ENCODE peak calls at places on chromosomes 4 and X, in eight cellular contexts. E, H, F, V, B, O, N and D are unnamed samples.

GRCh38 chrX:332496-332860 is 13.9 kb upstream of the GTPBP6 start:
- DNase-seq in E (no peak), H (no peak), F (no peak), V (no peak), B (no peak), O (no peak), N (no peak), D (no peak)

GRCh38 chrX:154059231-154059630 is 38.3 kb downstream of the MECP2 start:
- DNase-seq in E (no peak), H (no peak), F (no peak), V (no peak), B (no peak), O (no peak), N (no peak), D (no peak)

GRCh38 chr4:101790521-101791188 is at the start of gene BANK1:
- DNase-seq in E (peak), H (no peak), F (peak), V (peak), B (no peak), O (peak), N (no peak), D (peak)

GRCh38 chrX:143768976-143769375 is 48.4 kb upstream of the SPANXN2 start:
- DNase-seq in E (no peak), H (no peak), F (no peak), V (no peak), B (no peak), O (no peak), N (no peak), D (no peak)

GRCh38 chr4:100540156-100540555 is 22.3 kb upstream of the EMCN start:
- DNase-seq in E (no peak), H (no peak), F (no peak), V (no peak), B (no peak), O (no peak), N (no peak), D (no peak)

GRCh38 chr4:80306255-80306654 is 29.3 kb upstream of the CFAP299 start:
- DNase-seq in E (no peak), H (no peak), F (no peak), V (no peak), B (no peak), O (no peak), N (no peak), D (no peak)

GRCh38 chr4:8078109-8078494 is 80.5 kb downstream of the ABLIM2 start:
- DNase-seq in E (no peak), H (no peak), F (no peak), V (no peak), B (no peak), O (no peak), N (no peak), D (no peak)

GRCh38 chrX:2874222-2875135 is 45.7 kb downstream of the GYG2 start:
- DNase-seq in E (no peak), H (no peak), F (no peak), V (no peak), B (no peak), O (no peak), N (no peak), D (no peak)

GRCh38 chr4:110587666-110588285 is 35.1 kb downstream of the PITX2 start:
- DNase-seq in E (no peak), H (no peak), F (no peak), V (no peak), B (no peak), O (no peak), N (no peak), D (no peak)

GRCh38 chr4:131974730-131975129 is 1174.4 kb upstream of the PCDH10 start:
- DNase-seq in E (no peak), H (no peak), F (no peak), V (no peak), B (no peak), O (no peak), N (no peak), D (no peak)

GRCh38 chrX:14899607-14900006 is 26.4 kb downstream of the MOSPD2 start:
- DNase-seq in E (no peak), H (no peak), F (no peak), V (no peak), B (no peak), O (no peak), N (no peak), D (no peak)

GRCh38 chr4:182144621-182145359 is 98.4 kb upstream of the TENM3 start:
- DNase-seq in E (no peak), H (no peak), F (no peak), V (peak), B (no peak), O (no peak), N (no peak), D (peak)

GRCh38 chr4:3801931-3802550 is 35.9 kb downstream of the ADRA2C start:
- DNase-seq in E (no peak), H (no peak), F (no peak), V (no peak), B (no peak), O (no peak), N (no peak), D (no peak)

GRCh38 chrX:19272452-19272851 is 71.3 kb upstream of the PDHA1 start:
- DNase-seq in E (no peak), H (no peak), F (no peak), V (no peak), B (no peak), O (no peak), N (no peak), D (no peak)

GRCh38 chr4:142940614-142941013 is 94.5 kb upstream of the INPP4B start:
- DNase-seq in E (no peak), H (no peak), F (no peak), V (no peak), B (no peak), O (no peak), N (no peak), D (peak)

GRCh38 chrX:40100141-40100536 is 2.4 kb upstream of the BCOR start:
- DNase-seq in E (no peak), H (no peak), F (no peak), V (no peak), B (no peak), O (no peak), N (no peak), D (peak)

GRCh38 chrX:40102393-40103381 is 4.9 kb upstream of the BCOR start:
- DNase-seq in E (no peak), H (no peak), F (no peak), V (no peak), B (no peak), O (no peak), N (no peak), D (peak)

GRCh38 chrX:40099046-40099968 is 1.5 kb upstream of the BCOR start:
- DNase-seq in E (peak), H (peak), F (no peak), V (peak), B (no peak), O (peak), N (no peak), D (peak)

GRCh38 chrX:40101430-40101802 is 3.7 kb upstream of the BCOR start:
- DNase-seq in E (no peak), H (no peak), F (no peak), V (no peak), B (no peak), O (no peak), N (no peak), D (no peak)

DNA sequence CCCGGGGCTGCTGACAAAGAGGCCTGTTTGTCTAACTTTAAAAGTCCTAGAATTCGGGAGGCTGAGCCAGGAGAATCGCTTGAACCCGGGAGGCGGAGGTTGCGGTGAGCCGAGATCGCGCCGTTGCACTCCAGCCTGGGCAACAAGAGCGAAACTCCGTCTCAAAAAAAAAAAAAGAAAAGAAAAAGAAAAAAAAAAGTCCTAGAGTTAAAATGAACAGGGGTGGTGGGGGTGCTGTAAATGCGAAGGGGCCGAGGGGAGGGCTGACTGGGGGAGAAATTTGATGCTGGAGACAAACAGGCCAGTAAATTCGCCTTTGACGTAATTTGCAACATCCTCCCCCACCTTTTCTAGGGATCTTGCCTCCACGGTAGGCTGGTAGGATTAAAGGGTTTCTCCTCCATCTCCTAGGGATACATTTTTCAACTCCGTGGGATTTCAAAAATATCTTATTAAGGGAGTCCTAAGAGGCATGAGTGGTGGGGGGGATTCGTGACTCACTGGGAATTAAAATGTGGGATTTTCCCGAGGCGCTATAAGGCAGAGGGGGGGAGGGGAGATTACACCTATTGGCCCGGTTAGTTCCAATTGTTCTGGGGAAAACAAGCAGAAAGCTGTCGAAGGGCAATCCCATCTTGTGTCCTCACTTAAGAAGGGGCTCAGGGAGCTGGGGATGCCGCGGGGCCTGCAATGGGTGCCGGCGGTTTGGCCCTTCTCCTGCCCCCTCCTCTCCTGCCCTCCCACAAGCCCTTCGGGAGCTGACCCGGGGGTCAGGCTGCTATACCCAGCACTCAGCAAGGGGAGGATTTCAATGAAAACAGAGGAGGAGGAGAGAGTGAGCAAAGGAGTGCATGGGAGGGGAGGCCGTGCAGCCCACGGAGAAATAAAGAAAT is 3.0 kb upstream of the BCOR start:
- DNase-seq in E (no peak), H (no peak), F (no peak), V (no peak), B (no peak), O (no peak), N (no peak), D (no peak)
- H3K4me3 ChIP-seq in E (no peak), H (no peak), F (peak), V (no peak), B (no peak), O (no peak), N (no peak), D (no peak)

GRCh38 chr4:175953960-175954521 is 111.6 kb upstream of the WDR17 start:
- DNase-seq in E (no peak), H (no peak), F (no peak), V (no peak), B (no peak), O (no peak), N (no peak), D (no peak)
- TF ChIP-seq CTCF in E (no peak), H (no peak), F (no peak), V (no peak), B (no peak), O (no peak), N (no peak), D (no peak)

DNA sequence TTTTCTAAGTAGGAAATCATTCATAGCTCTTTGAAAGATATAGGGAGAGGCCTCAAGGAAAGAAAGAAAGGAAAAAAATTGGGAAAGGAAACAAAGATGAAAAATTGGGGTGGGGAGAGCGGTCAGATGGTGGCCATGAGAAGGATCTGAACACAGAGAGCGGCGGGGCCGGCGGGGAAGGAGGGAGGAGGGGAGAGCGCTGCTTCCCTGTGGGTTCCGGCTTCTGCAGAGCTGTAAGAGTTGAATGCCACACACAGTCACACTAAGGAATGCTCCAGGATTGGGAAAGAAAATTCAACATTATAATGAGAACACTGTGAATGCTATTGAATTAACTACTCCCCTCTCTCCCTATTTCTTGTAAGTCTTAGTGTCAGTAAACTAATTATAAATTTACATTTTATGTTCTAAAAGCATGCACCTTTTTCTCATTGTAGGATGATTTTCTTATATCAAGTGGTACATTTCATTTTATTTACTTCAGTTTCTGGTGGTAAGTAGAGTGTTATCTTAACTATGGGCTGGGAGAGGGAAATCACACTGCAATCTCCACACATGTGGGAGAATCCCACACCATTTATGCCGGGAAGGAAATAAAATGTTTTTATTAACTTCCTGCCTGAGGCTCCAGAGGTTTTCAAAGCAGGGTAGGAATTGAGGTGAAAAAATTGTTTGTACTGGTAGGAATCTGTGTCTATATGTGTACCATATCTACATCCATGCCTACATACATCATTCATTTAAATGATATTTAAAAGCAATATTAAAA is 894 bp downstream of the F11 start:
- DNase-seq in E (no peak), H (no peak), F (peak), V (peak), B (no peak), O (peak), N (no peak), D (no peak)
- TF ChIP-seq POLR2A in E (no peak), H (no peak), F (peak), V (no peak), B (no peak), O (peak), N (no peak), D (no peak)

GRCh38 chrX:11346283-11346682 is 53.1 kb downstream of the AMELX start:
- DNase-seq in E (no peak), H (no peak), F (no peak), V (no peak), B (no peak), O (no peak), N (no peak), D (no peak)

GRCh38 chrX:11336201-11336600 is 43.0 kb downstream of the AMELX start:
- DNase-seq in E (no peak), H (no peak), F (no peak), V (no peak), B (no peak), O (no peak), N (no peak), D (no peak)

GRCh38 chrX:11337292-11338009 is 44.2 kb downstream of the AMELX start:
- DNase-seq in E (no peak), H (no peak), F (no peak), V (no peak), B (no peak), O (no peak), N (no peak), D (no peak)

DNA sequence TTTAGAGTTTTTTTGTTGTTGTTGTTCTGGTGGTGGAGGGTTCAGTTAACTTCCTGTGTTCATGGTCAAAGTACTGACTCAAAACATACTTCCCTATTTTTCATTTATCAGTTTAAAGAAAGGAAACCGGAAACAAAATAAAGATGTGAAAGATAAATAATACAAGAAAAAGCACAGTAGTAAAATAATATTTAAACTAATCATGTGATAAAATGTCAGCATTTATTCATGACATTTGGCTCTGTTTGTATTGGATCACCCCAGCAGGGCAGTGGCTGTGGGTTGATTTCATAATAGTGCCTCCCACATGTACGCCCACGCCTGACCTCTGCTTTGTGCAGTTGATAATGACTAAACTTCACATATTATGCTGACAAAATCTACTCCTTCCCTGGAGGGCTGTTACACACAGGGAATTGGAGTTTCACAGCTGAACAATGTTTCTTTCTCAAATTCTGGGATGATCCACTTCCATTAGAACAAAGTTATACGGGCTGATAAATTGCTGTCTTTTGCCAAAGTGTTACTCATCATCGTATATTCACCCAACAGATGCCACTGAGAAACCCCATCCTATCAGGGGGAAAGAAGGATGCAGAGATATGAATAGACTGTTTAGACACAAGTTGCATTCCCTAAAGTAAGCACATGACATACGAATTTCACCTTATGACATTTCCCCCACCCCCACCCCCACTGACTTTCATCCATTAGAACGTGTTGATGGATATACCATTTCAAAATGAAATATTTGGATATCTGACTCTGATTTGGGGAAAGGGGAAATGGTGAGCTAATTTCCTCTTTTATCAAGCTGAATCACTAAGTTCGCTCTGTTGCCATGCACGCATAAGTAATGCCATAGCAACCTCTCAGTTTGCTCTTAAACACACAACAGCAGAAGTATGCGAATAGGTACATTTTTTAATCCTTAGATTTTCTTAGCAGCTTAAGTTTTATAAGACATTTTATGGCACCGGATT is 48.4 kb downstream of the AMELX start:
- DNase-seq in E (peak), H (peak), F (no peak), V (peak), B (peak), O (peak), N (peak), D (peak)
- H3K4me3 ChIP-seq in E (no peak), H (no peak), F (no peak), V (no peak), B (no peak), O (no peak), N (no peak), D (no peak)

DNA sequence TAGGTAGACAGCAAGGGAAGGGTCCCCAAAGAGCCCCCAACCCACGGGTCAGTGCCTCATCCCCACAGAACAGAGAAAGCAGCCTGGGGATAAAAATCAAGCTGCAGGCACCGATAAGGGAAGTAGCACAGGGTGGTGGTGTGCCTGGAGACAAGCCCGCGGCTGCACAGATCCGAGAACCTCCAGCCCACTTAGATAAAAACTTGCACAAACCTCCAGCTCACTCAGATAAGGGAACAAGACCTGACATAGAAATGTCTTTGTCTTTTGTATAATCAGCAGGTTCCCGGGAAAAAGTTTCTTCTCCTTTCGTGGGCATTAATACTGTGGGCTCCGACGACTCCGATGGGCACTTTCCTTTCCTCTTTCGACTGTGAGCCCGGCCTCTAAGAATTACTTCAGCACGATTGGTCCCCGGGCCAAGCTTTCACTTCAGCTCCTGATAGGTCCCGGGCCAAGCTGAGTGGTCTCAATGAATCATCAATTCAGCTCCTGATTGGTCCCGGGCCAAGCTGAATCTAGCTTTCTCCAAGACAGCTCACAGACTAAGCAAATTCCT is 32.4 kb downstream of the PRDX4 start:
- DNase-seq in E (no peak), H (peak), F (no peak), V (peak), B (peak), O (no peak), N (no peak), D (no peak)
- TF ChIP-seq CTCF in E (no peak), H (no peak), F (no peak), V (no peak), B (no peak), O (no peak), N (no peak), D (no peak)

GRCh38 chr4:159102623-159103405 is at the start of gene RAPGEF2:
- DNase-seq in E (peak), H (peak), F (peak), V (peak), B (peak), O (peak), N (peak), D (peak)
- TF ChIP-seq POLR2A in E (peak), H (peak), F (peak), V (peak), B (peak), O (peak), N (peak), D (peak)

GRCh38 chr4:144948009-144948408 is 150.0 kb downstream of the ANAPC10 start:
- DNase-seq in E (no peak), H (no peak), F (peak), V (no peak), B (no peak), O (no peak), N (no peak), D (no peak)
- H3K4me3 ChIP-seq in E (no peak), H (no peak), F (no peak), V (no peak), B (no peak), O (no peak), N (no peak), D (no peak)

GRCh38 chr4:87500107-87500462 is 29.1 kb downstream of the SPARCL1 start:
- DNase-seq in E (no peak), H (no peak), F (no peak), V (no peak), B (no peak), O (no peak), N (no peak), D (no peak)

GRCh38 chr4:87497586-87497985 is 31.6 kb downstream of the SPARCL1 start:
- DNase-seq in E (no peak), H (no peak), F (no peak), V (no peak), B (no peak), O (no peak), N (no peak), D (no peak)

GRCh38 chr4:87499415-87500106 is 29.6 kb downstream of the SPARCL1 start:
- DNase-seq in E (no peak), H (no peak), F (no peak), V (no peak), B (no peak), O (no peak), N (no peak), D (no peak)

GRCh38 chr4:87498446-87498900 is 30.7 kb downstream of the SPARCL1 start:
- DNase-seq in E (no peak), H (no peak), F (no peak), V (no peak), B (no peak), O (no peak), N (no peak), D (no peak)

DNA sequence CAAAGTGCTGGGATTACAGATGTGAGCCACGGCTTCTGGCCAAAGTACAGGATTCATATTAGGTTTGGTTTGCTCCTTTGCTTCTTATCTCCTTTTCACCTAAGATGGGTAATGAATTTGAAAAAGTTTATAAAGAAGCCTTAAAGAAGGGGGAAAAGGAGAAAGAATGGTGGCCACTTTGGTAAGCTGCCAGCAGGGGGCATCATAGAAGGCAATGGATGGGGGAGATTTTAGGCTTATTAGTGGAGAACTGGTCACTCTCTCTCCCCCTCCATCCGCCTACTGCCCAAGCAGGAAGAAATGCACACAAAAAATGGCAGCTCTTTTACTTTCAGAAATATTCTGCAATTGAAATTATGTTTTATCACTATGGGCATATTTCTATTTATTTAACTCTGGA is 32.0 kb downstream of the SPARCL1 start:
- DNase-seq in E (no peak), H (no peak), F (no peak), V (no peak), B (no peak), O (no peak), N (no peak), D (no peak)
- TF ChIP-seq CTCF in E (peak), H (no peak), F (peak), V (no peak), B (no peak), O (peak), N (no peak), D (no peak)

GRCh38 chr4:52715255-52715897 is 35.8 kb downstream of the ERVMER34-1 start:
- DNase-seq in E (no peak), H (no peak), F (no peak), V (no peak), B (no peak), O (no peak), N (no peak), D (no peak)
- TF ChIP-seq POLR2A in E (no peak), H (no peak), F (no peak), V (no peak), B (no peak), O (no peak), N (no peak), D (no peak)